ENCODE peak calls at places on chromosomes 16 and 17, in ten cellular contexts. Y, D, Z, B, U, G, S, I, O and W are unnamed samples.

GRCh38 chr16:22782299-22782698 is 31.7 kb upstream of the HS3ST2 start:
- DNase-seq in G (no peak), Z (no peak), I (no peak), Y (no peak), S (peak), U (no peak), D (no peak), B (no peak), O (peak), W (no peak)

GRCh38 chr17:57315061-57315851 is 58.9 kb downstream of the MSI2 start:
- DNase-seq in D (no peak), O (no peak), I (no peak), G (no peak), U (no peak), S (no peak), B (peak), Y (no peak), Z (no peak), W (no peak)

GRCh38 chr17:79338589-79338988 is 264.0 kb downstream of the ENGASE start:
- DNase-seq in B (no peak), Z (no peak), D (no peak), O (no peak), U (no peak), S (no peak), Y (peak), I (peak), G (no peak), W (no peak)

GRCh38 chr17:10265100-10265810 is 66.8 kb upstream of the GAS7 start:
- DNase-seq in D (no peak), Z (no peak), S (no peak), I (no peak), U (peak), G (no peak), O (no peak), B (no peak), Y (no peak), W (no peak)

GRCh38 chr16:58021661-58022551 is 3.6 kb upstream of the MMP15 start:
- DNase-seq in O (no peak), I (peak), U (no peak), Y (peak), G (no peak), B (no peak), D (no peak), Z (peak), S (no peak), W (no peak)

GRCh38 chr17:3980381-3980975 is 16.2 kb upstream of the ATP2A3 start:
- DNase-seq in G (no peak), I (no peak), O (no peak), U (no peak), S (no peak), Z (no peak), B (peak), D (no peak), Y (no peak), W (peak)

GRCh38 chr17:45131616-45132301 is 556 bp downstream of the PLCD3 start:
- DNase-seq in B (peak), I (peak), G (peak), D (peak), O (no peak), U (no peak), S (no peak), Z (peak), Y (no peak), W (peak)

GRCh38 chr17:17856386-17856785 is 19.6 kb upstream of the SREBF1 start:
- DNase-seq in B (no peak), D (no peak), Z (no peak), G (no peak), Y (peak), S (no peak), O (no peak), I (no peak), U (no peak), W (no peak)

GRCh38 chr17:3222505-3222904 is 15.0 kb downstream of the OR1A1 start:
- DNase-seq in U (no peak), Y (no peak), O (no peak), D (no peak), B (no peak), S (no peak), Z (no peak), G (no peak), I (no peak), W (no peak)

GRCh38 chr17:75828051-75828400 is 16.2 kb downstream of the UNC13D start:
- DNase-seq in G (no peak), S (no peak), O (no peak), D (no peak), I (peak), Z (no peak), Y (no peak), U (no peak), B (no peak), W (no peak)

GRCh38 chr17:63124536-63124935 is 158.5 kb downstream of the TANC2 start:
- DNase-seq in G (no peak), Y (no peak), I (peak), U (no peak), O (no peak), S (no peak), D (no peak), Z (no peak), B (peak), W (no peak)

GRCh38 chr16:4330277-4330882 is 14.5 kb downstream of the GLIS2 start:
- DNase-seq in I (peak), O (peak), B (peak), U (no peak), Y (peak), D (peak), Z (peak), S (peak), G (peak), W (no peak)

GRCh38 chr17:5249615-5250014 is 15.0 kb upstream of the SCIMP start:
- DNase-seq in I (peak), S (peak), U (peak), Y (peak), O (peak), G (peak), B (peak), Z (peak), D (peak), W (peak)

GRCh38 chr16:24009955-24010354 is 174.2 kb downstream of the PRKCB start:
- DNase-seq in O (no peak), Y (no peak), D (no peak), S (no peak), G (no peak), U (no peak), Z (no peak), B (no peak), I (no peak), W (no peak)

GRCh38 chr16:84228321-84228838 is 11.4 kb downstream of the KCNG4 start:
- DNase-seq in Y (peak), I (peak), S (peak), O (peak), G (no peak), U (peak), D (no peak), Z (peak), B (peak), W (no peak)

GRCh38 chr17:50918933-50919296 is 52.8 kb upstream of the TOB1 start:
- DNase-seq in I (no peak), Y (no peak), O (no peak), G (no peak), D (peak), Z (peak), U (no peak), B (peak), S (no peak), W (no peak)

GRCh38 chr17:82283208-82283749 is 9.8 kb upstream of the CSNK1D start:
- DNase-seq in I (no peak), O (no peak), Y (peak), Z (peak), U (no peak), D (no peak), G (no peak), B (peak), S (no peak), W (peak)

GRCh38 chr17:623121-623520 is 91.5 kb downstream of the VPS53 start:
- DNase-seq in Z (no peak), B (no peak), G (no peak), I (no peak), O (no peak), S (no peak), U (no peak), D (no peak), Y (no peak), W (no peak)